ENCODE peak calls at places on chromosomes 3 and 15, in seven cellular contexts. B, Y, D, R, N, C and P are unnamed samples.

GRCh38 chr3:139654637-139655365 is 23.0 kb downstream of the NMNAT3 start:
- DNase-seq in B (no peak), Y (no peak), D (no peak), R (no peak), N (no peak), C (no peak), P (no peak)

GRCh38 chr3:159882784-159883779 is 105.6 kb upstream of the IL12A start:
- DNase-seq in B (no peak), Y (no peak), D (no peak), R (peak; percentile 90), N (peak; percentile 83), C (no peak), P (no peak)

GRCh38 chr3:126558336-126559071 is at the start of gene C3orf22:
- DNase-seq in B (peak; percentile 6), Y (no peak), D (no peak), R (no peak), N (no peak), C (no peak), P (no peak)

GRCh38 chr15:22265056-22265945 is 185.0 kb downstream of the OR4M2 start:
- DNase-seq in B (no peak), Y (no peak), D (no peak), R (no peak), N (no peak), C (no peak), P (no peak)

GRCh38 chr3:126146034-126146433 is 34.4 kb downstream of the ALDH1L1 start:
- DNase-seq in B (no peak), Y (no peak), D (no peak), R (no peak), N (no peak), C (no peak), P (no peak)

GRCh38 chr15:56814429-56814828 is 81.1 kb upstream of the ZNF280D start:
- DNase-seq in B (no peak), Y (no peak), D (no peak), R (no peak), N (no peak), C (no peak), P (no peak)

GRCh38 chr3:43523454-43524053 is 98.3 kb downstream of the ANO10 start:
- DNase-seq in B (no peak), Y (no peak), D (peak; percentile 2), R (peak; percentile 54), N (peak; percentile 35), C (no peak), P (peak; percentile 29)

GRCh38 chr15:67161881-67162280 is 92.6 kb downstream of the AAGAB start:
- DNase-seq in B (no peak), Y (no peak), D (no peak), R (no peak), N (no peak), C (no peak), P (no peak)

GRCh38 chr3:71008350-71008923 is 575.1 kb downstream of the FOXP1 start:
- DNase-seq in B (no peak), Y (no peak), D (no peak), R (no peak), N (no peak), C (no peak), P (no peak)

GRCh38 chr15:61337541-61337940 is 108.4 kb upstream of the RORA start:
- DNase-seq in B (no peak), Y (no peak), D (no peak), R (no peak), N (no peak), C (no peak), P (no peak)

GRCh38 chr15:88841201-88841600 is 38.0 kb downstream of the ACAN start:
- DNase-seq in B (no peak), Y (no peak), D (no peak), R (no peak), N (no peak), C (no peak), P (no peak)

GRCh38 chr3:4721511-4721911 is 228.4 kb downstream of the ITPR1 start:
- DNase-seq in B (no peak), Y (no peak), D (no peak), R (peak; percentile 85), N (peak; percentile 90), C (no peak), P (no peak)

GRCh38 chr3:185381321-185381720 is 18.4 kb downstream of the MAP3K13 start:
- DNase-seq in B (no peak), Y (no peak), D (no peak), R (no peak), N (no peak), C (no peak), P (no peak)

GRCh38 chr3:43559961-43560360 is 61.9 kb downstream of the ANO10 start:
- DNase-seq in B (no peak), Y (no peak), D (no peak), R (no peak), N (no peak), C (no peak), P (no peak)

GRCh38 chr15:63481105-63481810 is 23.1 kb upstream of the USP3 start:
- DNase-seq in B (no peak), Y (no peak), D (no peak), R (peak; percentile 80), N (peak; percentile 64), C (no peak), P (no peak)

GRCh38 chr15:39369768-39370167 is 211.1 kb upstream of the THBS1 start:
- DNase-seq in B (no peak), Y (no peak), D (no peak), R (no peak), N (no peak), C (no peak), P (no peak)

GRCh38 chr3:133576169-133576568 is 2.7 kb downstream of the CDV3 start:
- DNase-seq in B (no peak), Y (no peak), D (no peak), R (no peak), N (no peak), C (no peak), P (no peak)

GRCh38 chr15:58840048-58840447 is 68.9 kb downstream of the MINDY2 start:
- DNase-seq in B (no peak), Y (no peak), D (no peak), R (peak; percentile 16), N (peak; percentile 40), C (no peak), P (no peak)

GRCh38 chr3:65893631-65894030 is 145.1 kb downstream of the MAGI1 start:
- DNase-seq in B (no peak), Y (no peak), D (no peak), R (no peak), N (no peak), C (no peak), P (no peak)

GRCh38 chr3:105614288-105615030 is 247.8 kb downstream of the ALCAM start:
- DNase-seq in B (no peak), Y (no peak), D (no peak), R (no peak), N (peak; percentile 26), C (no peak), P (no peak)

GRCh38 chr15:74664028-74664616 is 31.7 kb downstream of the EDC3 start:
- DNase-seq in B (no peak), Y (no peak), D (no peak), R (peak; percentile 14), N (peak; percentile 35), C (no peak), P (no peak)

GRCh38 chr3:161977063-161977462 is 480.5 kb downstream of the OTOL1 start:
- DNase-seq in B (no peak), Y (no peak), D (no peak), R (peak; percentile 54), N (peak; percentile 45), C (no peak), P (no peak)

GRCh38 chr15:44726568-44727461 is 9.5 kb upstream of the TRIM69 start:
- DNase-seq in B (peak; percentile 71), Y (peak; percentile 54), D (peak; percentile 61), R (peak; percentile 92), N (peak; percentile 95), C (no peak), P (peak; percentile 66)

GRCh38 chr3:50324351-50325144 is 2.0 kb upstream of the HYAL2 start:
- DNase-seq in B (peak; percentile 72), Y (peak; percentile 40), D (peak; percentile 72), R (peak; percentile 76), N (peak; percentile 66), C (peak; percentile 66), P (peak; percentile 67)

GRCh38 chr3:23320586-23321570 is 117.8 kb downstream of the UBE2E2 start:
- DNase-seq in B (no peak), Y (no peak), D (no peak), R (no peak), N (no peak), C (no peak), P (no peak)

GRCh38 chr15:34783986-34784385 is 11.4 kb downstream of the ACTC1 start:
- DNase-seq in B (no peak), Y (no peak), D (no peak), R (no peak), N (no peak), C (no peak), P (no peak)

GRCh38 chr3:146128939-146129338 is 32.0 kb downstream of the PLOD2 start:
- DNase-seq in B (no peak), Y (no peak), D (no peak), R (no peak), N (no peak), C (no peak), P (no peak)

GRCh38 chr3:156489462-156489911 is 65.4 kb downstream of the SSR3 start:
- DNase-seq in B (no peak), Y (no peak), D (no peak), R (peak; percentile 54), N (peak; percentile 10), C (no peak), P (no peak)

GRCh38 chr3:50665603-50666115 is 9.1 kb upstream of the DOCK3 start:
- DNase-seq in B (no peak), Y (no peak), D (no peak), R (no peak), N (no peak), C (no peak), P (no peak)

GRCh38 chr3:141644931-141645330 is 93.2 kb upstream of the RNF7 start:
- DNase-seq in B (peak; percentile 74), Y (peak; percentile 49), D (peak; percentile 76), R (peak; percentile 72), N (peak; percentile 62), C (peak; percentile 13), P (peak; percentile 79)

GRCh38 chr3:133821767-133822638 is 16.4 kb downstream of the SRPRB start:
- DNase-seq in B (peak; percentile 14), Y (no peak), D (no peak), R (peak; percentile 93), N (peak; percentile 82), C (peak; percentile 35), P (no peak)